ENCODE peak calls at places on chromosome 11, in ten cellular contexts. One of them, this sample, is unnamed.
A peak's percentile ranks its signal among the peaks of the same experiment; 100 is the strongest.

GRCh38 chr11:85827768-85828639 is 17.1 kb upstream of the SYTL2 start:
- DNase-seq in choroid plexus epithelial cell: peak; percentile 87
- DNase-seq in foreskin fibroblast: peak; percentile 68
- DNase-seq in epithelial cell of proximal tubule: peak; percentile 86
- DNase-seq in HCT116: peak; percentile 77
- DNase-seq in cardiac fibroblast: peak; percentile 87
- DNase-seq in left ventricle myocardium inferior: no peak
- DNase-seq in GM06990: no peak
- DNase-seq in astrocyte of the cerebellum: peak; percentile 80
- DNase-seq in astrocyte of the spinal cord: peak; percentile 95
- DNase-seq in this sample: peak; percentile 91

GRCh38 chr11:45133871-45134270 is 12.6 kb upstream of the PRDM11 start:
- DNase-seq in choroid plexus epithelial cell: no peak
- DNase-seq in foreskin fibroblast: no peak
- DNase-seq in epithelial cell of proximal tubule: no peak
- DNase-seq in HCT116: no peak
- DNase-seq in cardiac fibroblast: no peak
- DNase-seq in left ventricle myocardium inferior: no peak
- DNase-seq in GM06990: no peak
- DNase-seq in astrocyte of the cerebellum: no peak
- DNase-seq in astrocyte of the spinal cord: no peak
- DNase-seq in this sample: no peak

GRCh38 chr11:105840391-105840790 is 181.6 kb downstream of the MSANTD4 start:
- DNase-seq in choroid plexus epithelial cell: peak; percentile 62
- DNase-seq in foreskin fibroblast: no peak
- DNase-seq in epithelial cell of proximal tubule: no peak
- DNase-seq in HCT116: no peak
- DNase-seq in cardiac fibroblast: no peak
- DNase-seq in left ventricle myocardium inferior: no peak
- DNase-seq in GM06990: no peak
- DNase-seq in astrocyte of the cerebellum: peak; percentile 15
- DNase-seq in astrocyte of the spinal cord: peak; percentile 20
- DNase-seq in this sample: no peak

GRCh38 chr11:1743587-1744136 is 6.7 kb downstream of the IFITM10 start:
- DNase-seq in choroid plexus epithelial cell: no peak
- DNase-seq in foreskin fibroblast: no peak
- DNase-seq in epithelial cell of proximal tubule: no peak
- DNase-seq in HCT116: no peak
- DNase-seq in cardiac fibroblast: no peak
- DNase-seq in left ventricle myocardium inferior: no peak
- DNase-seq in GM06990: no peak
- DNase-seq in astrocyte of the cerebellum: no peak
- DNase-seq in astrocyte of the spinal cord: no peak
- DNase-seq in this sample: no peak

GRCh38 chr11:46051102-46051501 is 70.2 kb downstream of the PHF21A start:
- DNase-seq in choroid plexus epithelial cell: no peak
- DNase-seq in foreskin fibroblast: no peak
- DNase-seq in epithelial cell of proximal tubule: no peak
- DNase-seq in HCT116: no peak
- DNase-seq in cardiac fibroblast: no peak
- DNase-seq in left ventricle myocardium inferior: no peak
- DNase-seq in GM06990: no peak
- DNase-seq in astrocyte of the cerebellum: no peak
- DNase-seq in astrocyte of the spinal cord: no peak
- DNase-seq in this sample: no peak

GRCh38 chr11:46906596-46906995 is 11.8 kb downstream of the LRP4 start:
- DNase-seq in choroid plexus epithelial cell: peak; percentile 20
- DNase-seq in foreskin fibroblast: peak; percentile 28
- DNase-seq in epithelial cell of proximal tubule: no peak
- DNase-seq in HCT116: no peak
- DNase-seq in cardiac fibroblast: no peak
- DNase-seq in left ventricle myocardium inferior: no peak
- DNase-seq in GM06990: no peak
- DNase-seq in astrocyte of the cerebellum: no peak
- DNase-seq in astrocyte of the spinal cord: peak; percentile 17
- DNase-seq in this sample: no peak

GRCh38 chr11:115168229-115168671 is 336.0 kb downstream of the CADM1 start:
- DNase-seq in choroid plexus epithelial cell: no peak
- DNase-seq in foreskin fibroblast: no peak
- DNase-seq in epithelial cell of proximal tubule: no peak
- DNase-seq in HCT116: no peak
- DNase-seq in cardiac fibroblast: no peak
- DNase-seq in left ventricle myocardium inferior: no peak
- DNase-seq in GM06990: no peak
- DNase-seq in astrocyte of the cerebellum: no peak
- DNase-seq in astrocyte of the spinal cord: no peak
- DNase-seq in this sample: no peak

GRCh38 chr11:35302388-35302787 is 117.0 kb downstream of the SLC1A2 start:
- DNase-seq in choroid plexus epithelial cell: no peak
- DNase-seq in foreskin fibroblast: peak; percentile 50
- DNase-seq in epithelial cell of proximal tubule: no peak
- DNase-seq in HCT116: no peak
- DNase-seq in cardiac fibroblast: no peak
- DNase-seq in left ventricle myocardium inferior: no peak
- DNase-seq in GM06990: no peak
- DNase-seq in astrocyte of the cerebellum: no peak
- DNase-seq in astrocyte of the spinal cord: no peak
- DNase-seq in this sample: no peak

GRCh38 chr11:78079232-78080083 is at the start of gene NDUFC2:
- DNase-seq in choroid plexus epithelial cell: peak; percentile 89
- DNase-seq in foreskin fibroblast: peak; percentile 81
- DNase-seq in epithelial cell of proximal tubule: no peak
- DNase-seq in HCT116: peak; percentile 57
- DNase-seq in cardiac fibroblast: peak; percentile 88
- DNase-seq in left ventricle myocardium inferior: peak; percentile 82
- DNase-seq in GM06990: peak; percentile 88
- DNase-seq in astrocyte of the cerebellum: peak; percentile 62
- DNase-seq in astrocyte of the spinal cord: peak; percentile 89
- DNase-seq in this sample: peak; percentile 52

GRCh38 chr11:70054020-70054419 is 24.1 kb upstream of the ANO1 start:
- DNase-seq in choroid plexus epithelial cell: no peak
- DNase-seq in foreskin fibroblast: no peak
- DNase-seq in epithelial cell of proximal tubule: no peak
- DNase-seq in HCT116: no peak
- DNase-seq in cardiac fibroblast: no peak
- DNase-seq in left ventricle myocardium inferior: no peak
- DNase-seq in GM06990: no peak
- DNase-seq in astrocyte of the cerebellum: no peak
- DNase-seq in astrocyte of the spinal cord: no peak
- DNase-seq in this sample: no peak

GRCh38 chr11:74465291-74465708 is 2.0 kb downstream of the KCNE3 start:
- DNase-seq in choroid plexus epithelial cell: no peak
- DNase-seq in foreskin fibroblast: no peak
- DNase-seq in epithelial cell of proximal tubule: no peak
- DNase-seq in HCT116: no peak
- DNase-seq in cardiac fibroblast: no peak
- DNase-seq in left ventricle myocardium inferior: no peak
- DNase-seq in GM06990: no peak
- DNase-seq in astrocyte of the cerebellum: no peak
- DNase-seq in astrocyte of the spinal cord: no peak
- DNase-seq in this sample: no peak

GRCh38 chr11:1052133-1053011 is 15.9 kb upstream of the MUC6 start:
- DNase-seq in choroid plexus epithelial cell: no peak
- DNase-seq in foreskin fibroblast: no peak
- DNase-seq in epithelial cell of proximal tubule: no peak
- DNase-seq in HCT116: no peak
- DNase-seq in cardiac fibroblast: no peak
- DNase-seq in left ventricle myocardium inferior: no peak
- DNase-seq in GM06990: peak; percentile 8
- DNase-seq in astrocyte of the cerebellum: no peak
- DNase-seq in astrocyte of the spinal cord: no peak
- DNase-seq in this sample: no peak

GRCh38 chr11:98568011-98568410 is 452.7 kb upstream of the CNTN5 start:
- DNase-seq in choroid plexus epithelial cell: peak; percentile 50
- DNase-seq in foreskin fibroblast: no peak
- DNase-seq in epithelial cell of proximal tubule: peak; percentile 7
- DNase-seq in HCT116: no peak
- DNase-seq in cardiac fibroblast: no peak
- DNase-seq in left ventricle myocardium inferior: no peak
- DNase-seq in GM06990: no peak
- DNase-seq in astrocyte of the cerebellum: peak; percentile 9
- DNase-seq in astrocyte of the spinal cord: peak; percentile 18
- DNase-seq in this sample: no peak

GRCh38 chr11:46278387-46279173 is 1.1 kb downstream of the CREB3L1 start:
- DNase-seq in choroid plexus epithelial cell: peak; percentile 65
- DNase-seq in foreskin fibroblast: no peak
- DNase-seq in epithelial cell of proximal tubule: no peak
- DNase-seq in HCT116: no peak
- DNase-seq in cardiac fibroblast: peak; percentile 70
- DNase-seq in left ventricle myocardium inferior: peak; percentile 58
- DNase-seq in GM06990: no peak
- DNase-seq in astrocyte of the cerebellum: no peak
- DNase-seq in astrocyte of the spinal cord: peak; percentile 64
- DNase-seq in this sample: no peak

GRCh38 chr11:11163256-11163655 is 189.8 kb downstream of the CSNK2A3 start:
- DNase-seq in choroid plexus epithelial cell: peak; percentile 10
- DNase-seq in foreskin fibroblast: peak; percentile 9
- DNase-seq in epithelial cell of proximal tubule: no peak
- DNase-seq in HCT116: peak; percentile 10
- DNase-seq in cardiac fibroblast: no peak
- DNase-seq in left ventricle myocardium inferior: no peak
- DNase-seq in GM06990: no peak
- DNase-seq in astrocyte of the cerebellum: no peak
- DNase-seq in astrocyte of the spinal cord: no peak
- DNase-seq in this sample: no peak

GRCh38 chr11:117930668-117931330 is 1.6 kb upstream of the TMPRSS13 start:
- DNase-seq in choroid plexus epithelial cell: no peak
- DNase-seq in foreskin fibroblast: no peak
- DNase-seq in epithelial cell of proximal tubule: no peak
- DNase-seq in HCT116: no peak
- DNase-seq in cardiac fibroblast: no peak
- DNase-seq in left ventricle myocardium inferior: no peak
- DNase-seq in GM06990: no peak
- DNase-seq in astrocyte of the cerebellum: no peak
- DNase-seq in astrocyte of the spinal cord: no peak
- DNase-seq in this sample: no peak

GRCh38 chr11:94826415-94826814 is 58.3 kb downstream of the AMOTL1 start:
- DNase-seq in choroid plexus epithelial cell: no peak
- DNase-seq in foreskin fibroblast: no peak
- DNase-seq in epithelial cell of proximal tubule: no peak
- DNase-seq in HCT116: no peak
- DNase-seq in cardiac fibroblast: no peak
- DNase-seq in left ventricle myocardium inferior: no peak
- DNase-seq in GM06990: no peak
- DNase-seq in astrocyte of the cerebellum: no peak
- DNase-seq in astrocyte of the spinal cord: no peak
- DNase-seq in this sample: no peak
- TF ChIP-seq CTCF in choroid plexus epithelial cell: no peak
- TF ChIP-seq CTCF in foreskin fibroblast: no peak
- TF ChIP-seq CTCF in epithelial cell of proximal tubule: no peak
- TF ChIP-seq CTCF in HCT116: no peak
- TF ChIP-seq CTCF in cardiac fibroblast: no peak
- TF ChIP-seq CTCF in left ventricle myocardium inferior: no peak
- TF ChIP-seq CTCF in GM06990: no peak
- TF ChIP-seq CTCF in astrocyte of the cerebellum: no peak
- TF ChIP-seq CTCF in astrocyte of the spinal cord: no peak
- TF ChIP-seq CTCF in this sample: no peak

DNA sequence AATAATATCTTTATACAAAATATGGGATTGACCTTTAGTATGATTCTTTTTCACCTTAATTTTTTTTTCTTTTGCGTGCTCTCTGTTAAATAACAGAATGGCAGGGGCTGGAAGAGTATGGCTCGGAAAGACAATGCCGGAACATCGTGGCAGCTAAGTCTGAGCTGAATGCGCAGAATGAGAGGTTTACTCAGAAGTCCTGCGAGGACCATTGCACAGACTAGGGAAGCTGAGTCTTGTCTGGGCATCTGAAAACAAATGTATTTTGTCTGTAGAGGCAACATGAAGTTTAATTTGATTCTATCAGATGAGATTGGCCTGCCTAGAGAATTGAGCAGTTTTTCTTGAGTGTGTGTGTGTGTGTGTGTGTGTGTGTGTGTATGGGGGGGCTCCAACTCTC is 244.2 kb upstream of the SORL1-AS1 start:
- DNase-seq in choroid plexus epithelial cell: no peak
- DNase-seq in foreskin fibroblast: no peak
- DNase-seq in epithelial cell of proximal tubule: no peak
- DNase-seq in HCT116: no peak
- DNase-seq in cardiac fibroblast: no peak
- DNase-seq in left ventricle myocardium inferior: no peak
- DNase-seq in GM06990: no peak
- DNase-seq in astrocyte of the cerebellum: no peak
- DNase-seq in astrocyte of the spinal cord: no peak
- DNase-seq in this sample: no peak
- H3K4me3 ChIP-seq in choroid plexus epithelial cell: no peak overlapping the region
- H3K4me3 ChIP-seq in foreskin fibroblast: no peak overlapping the region
- H3K4me3 ChIP-seq in epithelial cell of proximal tubule: no peak overlapping the region
- H3K4me3 ChIP-seq in HCT116: no peak overlapping the region
- H3K4me3 ChIP-seq in cardiac fibroblast: no peak overlapping the region
- H3K4me3 ChIP-seq in left ventricle myocardium inferior: peak overlapping the region; percentile 47
- H3K4me3 ChIP-seq in GM06990: no peak overlapping the region
- H3K4me3 ChIP-seq in astrocyte of the cerebellum: no peak overlapping the region
- H3K4me3 ChIP-seq in astrocyte of the spinal cord: no peak overlapping the region
- H3K4me3 ChIP-seq in this sample: no peak overlapping the region

GRCh38 chr11:13103962-13104554 is 94.9 kb downstream of the RASSF10 start:
- DNase-seq in choroid plexus epithelial cell: no peak
- DNase-seq in foreskin fibroblast: no peak
- DNase-seq in epithelial cell of proximal tubule: no peak
- DNase-seq in HCT116: no peak
- DNase-seq in cardiac fibroblast: no peak
- DNase-seq in left ventricle myocardium inferior: no peak
- DNase-seq in GM06990: no peak
- DNase-seq in astrocyte of the cerebellum: no peak
- DNase-seq in astrocyte of the spinal cord: no peak
- DNase-seq in this sample: no peak
- TF ChIP-seq CTCF in choroid plexus epithelial cell: no peak
- TF ChIP-seq CTCF in foreskin fibroblast: no peak
- TF ChIP-seq CTCF in epithelial cell of proximal tubule: no peak
- TF ChIP-seq CTCF in HCT116: no peak
- TF ChIP-seq CTCF in cardiac fibroblast: no peak
- TF ChIP-seq CTCF in left ventricle myocardium inferior: no peak
- TF ChIP-seq CTCF in GM06990: no peak
- TF ChIP-seq CTCF in astrocyte of the cerebellum: no peak
- TF ChIP-seq CTCF in astrocyte of the spinal cord: no peak
- TF ChIP-seq CTCF in this sample: no peak

DNA sequence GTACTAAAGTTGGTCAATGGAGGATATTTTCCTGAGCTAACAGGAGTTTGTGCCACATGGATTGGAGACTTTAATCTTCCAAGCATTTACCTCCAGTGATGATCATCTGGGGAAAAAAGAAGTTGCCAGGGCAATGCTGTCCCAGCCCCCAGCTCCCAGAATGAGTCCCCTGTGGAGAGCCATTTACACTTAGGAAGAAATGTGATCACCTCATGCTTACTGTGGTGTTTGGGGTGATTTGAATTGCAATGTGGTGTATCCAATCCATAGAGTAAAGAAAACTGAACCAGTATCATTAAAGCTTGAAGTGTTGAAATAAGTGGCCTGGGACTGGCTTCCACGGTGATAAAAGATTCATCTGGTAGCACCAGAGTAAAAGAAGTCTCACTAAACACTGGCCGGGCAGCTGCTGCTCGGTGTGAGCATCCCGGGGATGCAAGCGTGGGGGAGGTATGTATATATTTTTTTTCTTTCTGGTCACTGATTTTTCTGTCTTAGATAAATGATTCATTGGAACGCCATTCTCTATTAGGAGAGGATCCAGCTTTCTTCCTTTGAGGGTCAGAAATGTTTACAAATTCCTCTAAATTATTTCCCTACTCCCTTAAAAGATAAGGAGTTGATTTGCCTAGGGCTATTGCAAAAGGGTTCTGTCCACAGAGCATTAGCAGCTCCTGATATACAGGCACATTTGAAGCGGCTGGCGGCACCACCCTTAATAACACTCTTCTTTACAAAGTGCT is 117.1 kb upstream of the NTM start:
- DNase-seq in choroid plexus epithelial cell: no peak
- DNase-seq in foreskin fibroblast: no peak
- DNase-seq in epithelial cell of proximal tubule: no peak
- DNase-seq in HCT116: no peak
- DNase-seq in cardiac fibroblast: no peak
- DNase-seq in left ventricle myocardium inferior: no peak
- DNase-seq in GM06990: no peak
- DNase-seq in astrocyte of the cerebellum: no peak
- DNase-seq in astrocyte of the spinal cord: no peak
- DNase-seq in this sample: no peak
- H3K4me3 ChIP-seq in choroid plexus epithelial cell: no peak overlapping the region
- H3K4me3 ChIP-seq in foreskin fibroblast: no peak overlapping the region
- H3K4me3 ChIP-seq in epithelial cell of proximal tubule: no peak overlapping the region
- H3K4me3 ChIP-seq in HCT116: no peak overlapping the region
- H3K4me3 ChIP-seq in cardiac fibroblast: no peak overlapping the region
- H3K4me3 ChIP-seq in left ventricle myocardium inferior: no peak overlapping the region
- H3K4me3 ChIP-seq in GM06990: no peak overlapping the region
- H3K4me3 ChIP-seq in astrocyte of the cerebellum: no peak overlapping the region
- H3K4me3 ChIP-seq in astrocyte of the spinal cord: no peak overlapping the region
- H3K4me3 ChIP-seq in this sample: no peak overlapping the region

This sample was measured in LNCaP clone FGC.